ENCODE peak calls at places on chromosomes 2 and 18, in four cellular contexts. One of them, this sample, is unnamed.
A peak's percentile ranks its signal among the peaks of the same experiment; 100 is the strongest.

GRCh38 chr2:168660859-168661258 is 141.6 kb upstream of the NOSTRIN start:
- DNase-seq in lung: no peak
- DNase-seq in stimulated activated CD4-positive, alpha-beta T cell treated with anti-CD3 and anti-CD28 coated beads, Interleukin-4, amount 100 ng/mL, for 48 hours: no peak
- DNase-seq in left lobe of liver: no peak
- DNase-seq in this sample: no peak

GRCh38 chr2:17620280-17620679 is 79.8 kb downstream of the VSNL1 start:
- DNase-seq in lung: no peak
- DNase-seq in stimulated activated CD4-positive, alpha-beta T cell treated with anti-CD3 and anti-CD28 coated beads, Interleukin-4, amount 100 ng/mL, for 48 hours: no peak
- DNase-seq in left lobe of liver: no peak
- DNase-seq in this sample: peak; percentile 50

GRCh38 chr2:15744820-15745219 is 153.2 kb downstream of the DDX1 start:
- DNase-seq in lung: no peak
- DNase-seq in stimulated activated CD4-positive, alpha-beta T cell treated with anti-CD3 and anti-CD28 coated beads, Interleukin-4, amount 100 ng/mL, for 48 hours: no peak
- DNase-seq in left lobe of liver: no peak
- DNase-seq in this sample: no peak

GRCh38 chr2:152465541-152465940 is 130.6 kb downstream of the FMNL2 start:
- DNase-seq in lung: no peak
- DNase-seq in stimulated activated CD4-positive, alpha-beta T cell treated with anti-CD3 and anti-CD28 coated beads, Interleukin-4, amount 100 ng/mL, for 48 hours: no peak
- DNase-seq in left lobe of liver: no peak
- DNase-seq in this sample: no peak

GRCh38 chr2:53770264-53770663 is 2.7 kb downstream of the CHAC2 start:
- DNase-seq in lung: no peak
- DNase-seq in stimulated activated CD4-positive, alpha-beta T cell treated with anti-CD3 and anti-CD28 coated beads, Interleukin-4, amount 100 ng/mL, for 48 hours: no peak
- DNase-seq in left lobe of liver: no peak
- DNase-seq in this sample: no peak

GRCh38 chr2:28767367-28767766 is 15.7 kb downstream of the PPP1CB start:
- DNase-seq in lung: no peak
- DNase-seq in stimulated activated CD4-positive, alpha-beta T cell treated with anti-CD3 and anti-CD28 coated beads, Interleukin-4, amount 100 ng/mL, for 48 hours: no peak
- DNase-seq in left lobe of liver: no peak
- DNase-seq in this sample: no peak

GRCh38 chr18:295756-296155 is 27.9 kb upstream of the THOC1 start:
- DNase-seq in lung: no peak
- DNase-seq in stimulated activated CD4-positive, alpha-beta T cell treated with anti-CD3 and anti-CD28 coated beads, Interleukin-4, amount 100 ng/mL, for 48 hours: no peak
- DNase-seq in left lobe of liver: no peak
- DNase-seq in this sample: peak; percentile 39

GRCh38 chr2:98090951-98091350 is 4.0 kb downstream of the VWA3B start:
- DNase-seq in lung: no peak
- DNase-seq in stimulated activated CD4-positive, alpha-beta T cell treated with anti-CD3 and anti-CD28 coated beads, Interleukin-4, amount 100 ng/mL, for 48 hours: no peak
- DNase-seq in left lobe of liver: no peak
- DNase-seq in this sample: no peak

GRCh38 chr18:54995421-54995820 is 36.2 kb upstream of the CCDC68 start:
- DNase-seq in lung: no peak
- DNase-seq in stimulated activated CD4-positive, alpha-beta T cell treated with anti-CD3 and anti-CD28 coated beads, Interleukin-4, amount 100 ng/mL, for 48 hours: no peak
- DNase-seq in left lobe of liver: no peak
- DNase-seq in this sample: no peak

GRCh38 chr2:129067070-129067469 is 748.4 kb upstream of the HS6ST1 start:
- DNase-seq in lung: no peak
- DNase-seq in stimulated activated CD4-positive, alpha-beta T cell treated with anti-CD3 and anti-CD28 coated beads, Interleukin-4, amount 100 ng/mL, for 48 hours: no peak
- DNase-seq in left lobe of liver: no peak
- DNase-seq in this sample: no peak

GRCh38 chr2:73215254-73215653 is 1.2 kb downstream of the SMYD5 start:
- DNase-seq in lung: no peak
- DNase-seq in stimulated activated CD4-positive, alpha-beta T cell treated with anti-CD3 and anti-CD28 coated beads, Interleukin-4, amount 100 ng/mL, for 48 hours: no peak
- DNase-seq in left lobe of liver: no peak
- DNase-seq in this sample: no peak

GRCh38 chr2:160091381-160091780 is 29.0 kb upstream of the PLA2R1 start:
- DNase-seq in lung: no peak
- DNase-seq in stimulated activated CD4-positive, alpha-beta T cell treated with anti-CD3 and anti-CD28 coated beads, Interleukin-4, amount 100 ng/mL, for 48 hours: no peak
- DNase-seq in left lobe of liver: no peak
- DNase-seq in this sample: peak; percentile 24

This sample was measured in AG09309.